ENCODE peak calls at places on chromosomes 4 and X, in four cellular contexts. One of them, this sample, is unnamed.

GRCh38 chrX:110082156-110082555 is 79.2 kb downstream of the TMEM164 start:
- DNase-seq in AG09309: peak
- DNase-seq in astrocyte of the spinal cord: peak
- DNase-seq in cardiac fibroblast: peak
- DNase-seq in this sample: no peak

GRCh38 chrX:76555269-76555668 is 127.8 kb downstream of the MAGEE1 start:
- DNase-seq in AG09309: no peak
- DNase-seq in astrocyte of the spinal cord: no peak
- DNase-seq in cardiac fibroblast: no peak
- DNase-seq in this sample: no peak

GRCh38 chrX:51148848-51149247 is 183.8 kb upstream of the NUDT10 start:
- DNase-seq in AG09309: no peak
- DNase-seq in astrocyte of the spinal cord: no peak
- DNase-seq in cardiac fibroblast: peak
- DNase-seq in this sample: no peak

GRCh38 chr4:124123181-124123580 is 589.4 kb downstream of the ANKRD50 start:
- DNase-seq in AG09309: no peak
- DNase-seq in astrocyte of the spinal cord: no peak
- DNase-seq in cardiac fibroblast: no peak
- DNase-seq in this sample: no peak

GRCh38 chr4:8260656-8261111 is 8.9 kb upstream of the HTRA3 start:
- DNase-seq in AG09309: no peak
- DNase-seq in astrocyte of the spinal cord: peak
- DNase-seq in cardiac fibroblast: peak
- DNase-seq in this sample: no peak

GRCh38 chr4:56302775-56303174 is 84.5 kb downstream of the AASDH start:
- DNase-seq in AG09309: no peak
- DNase-seq in astrocyte of the spinal cord: no peak
- DNase-seq in cardiac fibroblast: no peak
- DNase-seq in this sample: no peak

GRCh38 chrX:141903400-141904155 is at the start of gene MAGEC1:
- DNase-seq in AG09309: no peak
- DNase-seq in astrocyte of the spinal cord: no peak
- DNase-seq in cardiac fibroblast: no peak
- DNase-seq in this sample: no peak

GRCh38 chr4:77358315-77358928 is 201.4 kb downstream of the CCNG2 start:
- DNase-seq in AG09309: no peak
- DNase-seq in astrocyte of the spinal cord: peak
- DNase-seq in cardiac fibroblast: peak
- DNase-seq in this sample: no peak

GRCh38 chrX:40406330-40406859 is 174.4 kb upstream of the ATP6AP2 start:
- DNase-seq in AG09309: no peak
- DNase-seq in astrocyte of the spinal cord: no peak
- DNase-seq in cardiac fibroblast: no peak
- DNase-seq in this sample: no peak

GRCh38 chrX:20267599-20267923 is 852 bp upstream of the RPS6KA3 start:
- DNase-seq in AG09309: no peak
- DNase-seq in astrocyte of the spinal cord: no peak
- DNase-seq in cardiac fibroblast: no peak
- DNase-seq in this sample: no peak

GRCh38 chr4:14829795-14830194 is 172.5 kb upstream of the CPEB2 start:
- DNase-seq in AG09309: no peak
- DNase-seq in astrocyte of the spinal cord: no peak
- DNase-seq in cardiac fibroblast: no peak
- DNase-seq in this sample: no peak

GRCh38 chrX:77342028-77342427 is 105.2 kb upstream of the FGF16 start:
- DNase-seq in AG09309: no peak
- DNase-seq in astrocyte of the spinal cord: no peak
- DNase-seq in cardiac fibroblast: no peak
- DNase-seq in this sample: no peak

GRCh38 chr4:25842229-25842840 is 20.5 kb downstream of the SEL1L3 start:
- DNase-seq in AG09309: no peak
- DNase-seq in astrocyte of the spinal cord: no peak
- DNase-seq in cardiac fibroblast: no peak
- DNase-seq in this sample: no peak

GRCh38 chr4:2914220-2915126 is 48.7 kb downstream of the NOP14 start:
- DNase-seq in AG09309: no peak
- DNase-seq in astrocyte of the spinal cord: no peak
- DNase-seq in cardiac fibroblast: no peak
- DNase-seq in this sample: no peak

GRCh38 chr4:14771504-14772175 is 230.6 kb upstream of the CPEB2 start:
- DNase-seq in AG09309: no peak
- DNase-seq in astrocyte of the spinal cord: no peak
- DNase-seq in cardiac fibroblast: no peak
- DNase-seq in this sample: no peak

GRCh38 chr4:120960868-120961267 is 38.3 kb upstream of the PRDM5 start:
- DNase-seq in AG09309: no peak
- DNase-seq in astrocyte of the spinal cord: no peak
- DNase-seq in cardiac fibroblast: no peak
- DNase-seq in this sample: no peak

GRCh38 chr4:109368661-109369060 is 65.0 kb upstream of the SEC24B start:
- DNase-seq in AG09309: no peak
- DNase-seq in astrocyte of the spinal cord: peak
- DNase-seq in cardiac fibroblast: no peak
- DNase-seq in this sample: no peak

GRCh38 chr4:138561906-138562305 is 319.8 kb upstream of the SLC7A11 start:
- DNase-seq in AG09309: no peak
- DNase-seq in astrocyte of the spinal cord: no peak
- DNase-seq in cardiac fibroblast: no peak
- DNase-seq in this sample: no peak

GRCh38 chr4:7118013-7118832 is 50.4 kb upstream of the GRPEL1 start:
- DNase-seq in AG09309: no peak
- DNase-seq in astrocyte of the spinal cord: no peak
- DNase-seq in cardiac fibroblast: no peak
- DNase-seq in this sample: no peak

GRCh38 chr4:88584471-88584900 is 7.8 kb upstream of the HERC3 start:
- DNase-seq in AG09309: no peak
- DNase-seq in astrocyte of the spinal cord: no peak
- DNase-seq in cardiac fibroblast: no peak
- DNase-seq in this sample: no peak

GRCh38 chrX:41619221-41619620 is 69.6 kb upstream of the GPR34 start:
- DNase-seq in AG09309: no peak
- DNase-seq in astrocyte of the spinal cord: no peak
- DNase-seq in cardiac fibroblast: no peak
- DNase-seq in this sample: no peak

GRCh38 chrX:149830192-149830873 is 48.6 kb downstream of the MAGEA9 start:
- DNase-seq in AG09309: peak
- DNase-seq in astrocyte of the spinal cord: peak
- DNase-seq in cardiac fibroblast: peak
- DNase-seq in this sample: no peak

GRCh38 chr4:106329027-106329618 is 12.8 kb downstream of the AIMP1 start:
- DNase-seq in AG09309: no peak
- DNase-seq in astrocyte of the spinal cord: peak
- DNase-seq in cardiac fibroblast: peak
- DNase-seq in this sample: peak

GRCh38 chrX:16125520-16126149 is 2.3 kb downstream of the GRPR start:
- DNase-seq in AG09309: no peak
- DNase-seq in astrocyte of the spinal cord: no peak
- DNase-seq in cardiac fibroblast: no peak
- DNase-seq in this sample: no peak

GRCh38 chrX:2767631-2768455 is 16.0 kb downstream of the XG start:
- DNase-seq in AG09309: no peak
- DNase-seq in astrocyte of the spinal cord: no peak
- DNase-seq in cardiac fibroblast: peak
- DNase-seq in this sample: no peak

GRCh38 chrX:3939967-3940610 is 226.6 kb upstream of the PRKX start:
- DNase-seq in AG09309: no peak
- DNase-seq in astrocyte of the spinal cord: peak
- DNase-seq in cardiac fibroblast: peak
- DNase-seq in this sample: no peak

GRCh38 chr4:7347981-7348380 is 86.7 kb downstream of the PSAPL1 start:
- DNase-seq in AG09309: peak
- DNase-seq in astrocyte of the spinal cord: no peak
- DNase-seq in cardiac fibroblast: no peak
- DNase-seq in this sample: peak

GRCh38 chrX:997631-998137 is 214.8 kb downstream of the CRLF2 start:
- DNase-seq in AG09309: no peak
- DNase-seq in astrocyte of the spinal cord: no peak
- DNase-seq in cardiac fibroblast: no peak
- DNase-seq in this sample: no peak

GRCh38 chrX:98405376-98405775 is 1521.7 kb downstream of the RPA4 start:
- DNase-seq in AG09309: no peak
- DNase-seq in astrocyte of the spinal cord: no peak
- DNase-seq in cardiac fibroblast: no peak
- DNase-seq in this sample: no peak

GRCh38 chr4:53680168-53680567 is 88.9 kb upstream of the LNX1 start:
- DNase-seq in AG09309: no peak
- DNase-seq in astrocyte of the spinal cord: no peak
- DNase-seq in cardiac fibroblast: no peak
- DNase-seq in this sample: no peak
- TF ChIP-seq CTCF in AG09309: no peak
- TF ChIP-seq CTCF in astrocyte of the spinal cord: no peak
- TF ChIP-seq CTCF in cardiac fibroblast: no peak
- TF ChIP-seq CTCF in this sample: no peak

DNA sequence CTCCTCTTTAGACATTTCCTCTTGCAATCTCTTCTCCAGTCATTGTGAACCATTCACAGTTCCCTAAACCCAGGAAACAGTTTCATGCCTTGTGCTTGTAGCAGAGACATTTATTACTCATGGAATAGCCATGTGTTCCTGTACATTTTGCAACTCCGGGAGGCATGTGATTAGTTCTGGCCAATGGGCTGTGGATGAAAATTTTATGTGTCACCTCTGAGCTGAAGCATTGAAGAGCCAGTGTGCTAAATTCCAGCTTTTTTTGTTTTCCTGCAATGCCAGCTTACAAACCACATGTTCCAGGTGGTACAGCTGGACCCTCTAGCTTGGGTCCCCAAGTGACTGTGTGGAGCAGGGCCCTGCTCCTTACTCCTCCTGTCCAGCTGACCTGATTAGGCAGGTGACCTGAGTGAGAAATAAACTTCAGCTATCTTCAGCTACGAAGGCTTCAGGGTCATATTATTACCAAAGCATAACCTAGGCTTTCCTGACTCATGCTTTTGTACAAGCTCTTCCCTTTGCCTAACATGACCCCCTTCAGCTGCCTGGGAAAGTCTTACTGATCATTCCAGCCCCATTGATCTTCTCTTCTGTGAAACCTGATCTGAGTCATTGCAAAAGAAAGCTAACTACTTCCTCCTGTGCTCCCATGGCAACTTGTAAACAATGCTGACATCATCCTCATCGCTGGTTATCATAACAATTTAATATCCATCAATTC is 200.4 kb downstream of the PTTG2 start:
- DNase-seq in AG09309: peak
- DNase-seq in astrocyte of the spinal cord: peak
- DNase-seq in cardiac fibroblast: peak
- DNase-seq in this sample: peak
- H3K4me3 ChIP-seq in AG09309: no peak
- H3K4me3 ChIP-seq in astrocyte of the spinal cord: no peak
- H3K4me3 ChIP-seq in cardiac fibroblast: peak
- H3K4me3 ChIP-seq in this sample: no peak

DNA sequence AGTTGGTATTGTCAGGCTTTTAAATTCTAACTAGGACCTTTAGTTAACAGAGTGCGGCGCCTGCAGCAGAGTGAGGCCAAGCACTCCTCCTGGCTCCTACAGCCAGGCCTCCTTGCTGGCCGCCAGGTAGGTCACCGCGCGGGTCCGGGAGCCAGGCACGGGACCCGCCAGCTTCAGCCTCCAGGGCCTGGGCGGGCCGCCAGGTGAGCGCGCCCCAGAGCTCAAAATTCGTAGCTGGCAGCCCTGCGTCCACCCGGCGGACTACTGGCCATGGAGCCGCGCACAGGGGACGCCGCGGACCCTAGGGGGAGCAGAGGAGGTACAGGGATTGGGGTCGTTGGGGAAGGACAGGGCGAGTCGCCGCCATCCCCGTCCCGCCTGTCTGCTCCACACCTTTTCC is at the start of gene MAGIX:
- DNase-seq in AG09309: no peak
- DNase-seq in astrocyte of the spinal cord: no peak
- DNase-seq in cardiac fibroblast: no peak
- DNase-seq in this sample: no peak
- TF ChIP-seq CTCF in AG09309: no peak
- TF ChIP-seq CTCF in astrocyte of the spinal cord: no peak
- TF ChIP-seq CTCF in cardiac fibroblast: no peak
- TF ChIP-seq CTCF in this sample: no peak

DNA sequence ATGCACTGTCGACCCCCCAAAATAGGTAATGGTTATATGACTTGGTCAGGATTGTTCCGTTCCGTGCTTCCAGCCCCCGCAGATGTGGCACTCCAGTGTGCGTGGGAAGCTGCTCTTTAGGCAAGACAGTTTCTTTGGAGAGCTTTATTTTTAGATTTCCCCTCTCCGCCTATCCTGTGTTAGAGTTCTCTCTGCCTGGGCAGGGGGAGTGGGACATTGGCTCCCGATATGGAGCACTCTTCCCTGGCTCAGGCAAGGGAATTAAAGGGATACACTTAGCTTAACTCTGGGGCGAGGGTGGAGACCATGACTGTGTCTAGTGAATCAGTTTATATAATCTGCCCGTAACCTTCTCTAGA is 36.0 kb downstream of the DLG3 start:
- DNase-seq in AG09309: no peak
- DNase-seq in astrocyte of the spinal cord: no peak
- DNase-seq in cardiac fibroblast: peak
- DNase-seq in this sample: no peak
- H3K4me3 ChIP-seq in AG09309: peak
- H3K4me3 ChIP-seq in astrocyte of the spinal cord: no peak
- H3K4me3 ChIP-seq in cardiac fibroblast: no peak
- H3K4me3 ChIP-seq in this sample: no peak

GRCh38 chr4:163554870-163555465 is 60.5 kb downstream of the TMA16 start:
- DNase-seq in AG09309: no peak
- DNase-seq in astrocyte of the spinal cord: peak
- DNase-seq in cardiac fibroblast: peak
- DNase-seq in this sample: no peak

GRCh38 chr4:163558539-163559044 is 64.1 kb downstream of the TMA16 start:
- DNase-seq in AG09309: no peak
- DNase-seq in astrocyte of the spinal cord: no peak
- DNase-seq in cardiac fibroblast: no peak
- DNase-seq in this sample: no peak

GRCh38 chr4:163553146-163553545 is 58.7 kb downstream of the TMA16 start:
- DNase-seq in AG09309: no peak
- DNase-seq in astrocyte of the spinal cord: no peak
- DNase-seq in cardiac fibroblast: no peak
- DNase-seq in this sample: no peak

GRCh38 chr4:163556650-163557391 is 62.3 kb downstream of the TMA16 start:
- DNase-seq in AG09309: no peak
- DNase-seq in astrocyte of the spinal cord: no peak
- DNase-seq in cardiac fibroblast: no peak
- DNase-seq in this sample: no peak

DNA sequence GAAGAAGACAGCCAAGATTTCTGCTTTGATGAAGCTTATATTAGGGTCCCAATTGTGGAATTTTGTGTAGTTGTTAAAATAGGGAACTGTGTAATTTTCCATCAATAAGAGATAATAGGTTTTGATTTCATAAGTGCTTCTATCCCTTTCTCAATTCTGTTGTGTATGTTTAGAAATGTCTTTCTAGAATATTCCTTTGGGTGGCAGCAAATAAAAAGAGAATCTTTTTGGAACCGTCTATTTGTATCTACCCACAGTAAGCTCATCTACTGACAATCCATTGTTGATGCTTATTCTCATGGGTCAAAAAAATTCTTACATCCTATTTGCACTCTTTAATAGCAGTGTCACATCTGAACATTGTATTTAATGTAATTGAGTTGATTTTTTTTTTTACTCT is 61.7 kb downstream of the TMA16 start:
- DNase-seq in AG09309: no peak
- DNase-seq in astrocyte of the spinal cord: peak
- DNase-seq in cardiac fibroblast: no peak
- DNase-seq in this sample: no peak
- TF ChIP-seq CTCF in AG09309: peak
- TF ChIP-seq CTCF in astrocyte of the spinal cord: peak
- TF ChIP-seq CTCF in cardiac fibroblast: no peak
- TF ChIP-seq CTCF in this sample: no peak

GRCh38 chrX:93673056-93673868 is at the start of gene NAP1L3:
- DNase-seq in AG09309: peak
- DNase-seq in astrocyte of the spinal cord: peak
- DNase-seq in cardiac fibroblast: peak
- DNase-seq in this sample: no peak
- H3K4me3 ChIP-seq in AG09309: peak
- H3K4me3 ChIP-seq in astrocyte of the spinal cord: peak
- H3K4me3 ChIP-seq in cardiac fibroblast: peak
- H3K4me3 ChIP-seq in this sample: peak